ENCODE peak calls at places on chromosomes 5 and 9, in ten cellular contexts. D is HEK293T, J is HCT116, K is memory B cell, I is ACHN, R is adipocyte, W is T-helper 2 cell, E is T-helper 9 cell, B is GM03348, L is KBM-7. U is an unnamed sample.

GRCh38 chr5:74326571-74327338 is 313.8 kb downstream of the ENC1 start:
- DNase-seq in L (peak; percentile 90), I (peak; percentile 87), E (no peak), K (no peak), B (peak; percentile 78), D (peak; percentile 31), J (peak; percentile 87), W (no peak), R (peak; percentile 75), U (no peak)

GRCh38 chr9:36074870-36075532 is 38.3 kb downstream of the RECK start:
- DNase-seq in R (peak; percentile 93), K (no peak), W (no peak), I (no peak), E (no peak), J (no peak), D (no peak), B (peak; percentile 56), L (peak; percentile 13), U (no peak)

GRCh38 chr9:38687389-38687842 is 32.5 kb downstream of the FAM240B start:
- DNase-seq in R (peak; percentile 44), W (no peak), J (peak; percentile 42), D (no peak), K (no peak), L (no peak), E (peak; percentile 4), B (no peak), I (no peak), U (no peak)

GRCh38 chr5:135547590-135548254 is 12.0 kb upstream of the NEUROG1 start:
- DNase-seq in B (no peak), L (peak; percentile 15), D (no peak), I (no peak), J (no peak), K (no peak), R (no peak), E (no peak), W (no peak), U (no peak)

GRCh38 chr9:35650341-35651158 is at the start of gene SIT1:
- DNase-seq in B (no peak), I (no peak), E (no peak), W (no peak), K (no peak), J (no peak), R (no peak), L (no peak), D (no peak), U (no peak)

GRCh38 chr9:77649109-77649812 is 1.1 kb upstream of the GNA14 start:
- DNase-seq in I (peak; percentile 40), D (no peak), K (no peak), J (peak; percentile 10), E (no peak), R (peak; percentile 36), W (no peak), B (peak; percentile 43), L (peak; percentile 22), U (no peak)

GRCh38 chr5:172533399-172534228 is 79.3 kb upstream of the SH3PXD2B start:
- DNase-seq in J (no peak), I (no peak), L (no peak), R (peak; percentile 24), B (peak; percentile 20), W (no peak), E (no peak), D (no peak), K (no peak), U (no peak)

GRCh38 chr9:98222885-98223640 is 30.6 kb upstream of the CORO2A start:
- DNase-seq in J (peak; percentile 54), D (no peak), W (no peak), B (peak; percentile 95), L (no peak), I (peak; percentile 98), E (no peak), K (no peak), R (peak; percentile 90), U (peak; percentile 68)

GRCh38 chr9:95854386-95855015 is 21.0 kb upstream of the ERCC6L2 start:
- DNase-seq in E (no peak), K (no peak), L (no peak), R (peak; percentile 84), D (no peak), B (peak; percentile 59), I (peak; percentile 53), J (no peak), W (no peak), U (no peak)

GRCh38 chr5:107257885-107258520 is 412.7 kb downstream of the EFNA5 start:
- DNase-seq in B (no peak), L (no peak), D (no peak), R (no peak), I (no peak), W (no peak), K (no peak), J (no peak), E (no peak), U (no peak)

GRCh38 chr5:151151793-151152192 is 5.8 kb downstream of the ANXA6 start:
- DNase-seq in E (no peak), K (no peak), D (no peak), B (peak; percentile 72), R (peak; percentile 50), L (peak; percentile 76), W (no peak), J (no peak), I (no peak), U (no peak)

GRCh38 chr5:143874312-143874711 is 62.4 kb downstream of the HMHB1 start:
- DNase-seq in I (peak; percentile 58), K (no peak), E (no peak), D (no peak), B (peak; percentile 46), J (no peak), L (no peak), R (no peak), W (no peak), U (no peak)